ENCODE peak calls at places on chromosomes 16 and 17, in nine cellular contexts. D is CD8-positive, alpha-beta T cell; Z is breast epithelium; N is stomach; M is body of pancreas; I is adrenal gland; O is lower lobe of right lung; W is cardiac muscle cell; P is K562. Y is an unnamed sample.

GRCh38 chr17:40498281-40499084 is 2.9 kb downstream of the TNS4 start:
- DNase-seq in D (no peak), Z (no peak), N (no peak), M (no peak), I (no peak), O (no peak), W (no peak), P (no peak), Y (no peak)

GRCh38 chr17:6305613-6306360 is 129.1 kb downstream of the AIPL1 start:
- DNase-seq in D (no peak), Z (no peak), N (no peak), M (no peak), I (no peak), O (no peak), W (no peak), P (no peak), Y (no peak)

GRCh38 chr17:30244853-30245385 is 9.4 kb upstream of the SLC6A4 start:
- DNase-seq in D (no peak), Z (no peak), N (no peak), M (no peak), I (no peak), O (no peak), W (no peak), P (no peak), Y (no peak)

GRCh38 chr17:59545942-59546341 is 19.5 kb upstream of the DHX40 start:
- DNase-seq in D (no peak), Z (no peak), N (no peak), M (no peak), I (no peak), O (no peak), W (no peak), P (no peak), Y (no peak)

GRCh38 chr16:46885960-46886763 is 2.0 kb downstream of the GPT2 start:
- DNase-seq in D (no peak), Z (no peak), N (peak; percentile 77), M (peak; percentile 73), I (no peak), O (no peak), W (peak; percentile 23), P (no peak), Y (peak; percentile 50)

GRCh38 chr17:51802544-51802943 is 356.0 kb downstream of the CA10 start:
- DNase-seq in D (no peak), Z (no peak), N (no peak), M (no peak), I (no peak), O (no peak), W (no peak), P (no peak), Y (no peak)

GRCh38 chr16:28554634-28555423 is 1.1 kb downstream of the SGF29 start:
- DNase-seq in D (no peak), Z (no peak), N (no peak), M (no peak), I (no peak), O (no peak), W (no peak), P (no peak), Y (no peak)

GRCh38 chr16:4319454-4319853 is 3.6 kb downstream of the GLIS2 start:
- DNase-seq in D (peak; percentile 29), Z (no peak), N (peak; percentile 46), M (no peak), I (no peak), O (no peak), W (no peak), P (no peak), Y (no peak)

GRCh38 chr17:35255316-35255715 is 12.4 kb downstream of the SLFN5 start:
- DNase-seq in D (no peak), Z (no peak), N (no peak), M (no peak), I (no peak), O (no peak), W (no peak), P (no peak), Y (no peak)

GRCh38 chr16:79902351-79902750 is 301.8 kb upstream of the MAF start:
- DNase-seq in D (no peak), Z (no peak), N (no peak), M (no peak), I (no peak), O (no peak), W (no peak), P (no peak), Y (no peak)

GRCh38 chr17:19457046-19457445 is 46.0 kb downstream of the RNF112 start:
- DNase-seq in D (no peak), Z (no peak), N (no peak), M (no peak), I (peak; percentile 21), O (no peak), W (no peak), P (no peak), Y (no peak)

GRCh38 chr17:50355336-50355700 is 9.4 kb downstream of the XYLT2 start:
- DNase-seq in D (no peak), Z (no peak), N (no peak), M (no peak), I (peak; percentile 45), O (no peak), W (no peak), P (no peak), Y (no peak)

GRCh38 chr17:36601303-36602029 is at the start of gene MRM1:
- DNase-seq in D (peak; percentile 84), Z (peak; percentile 88), N (peak; percentile 94), M (peak; percentile 94), I (peak; percentile 96), O (peak; percentile 95), W (peak; percentile 94), P (peak; percentile 95), Y (peak; percentile 95)

GRCh38 chr17:80894439-80894721 is 97.3 kb upstream of the CHMP6 start:
- DNase-seq in D (no peak), Z (no peak), N (no peak), M (no peak), I (no peak), O (no peak), W (no peak), P (no peak), Y (no peak)

GRCh38 chr17:30476726-30477082 is 504 bp upstream of the GOSR1 start:
- DNase-seq in D (no peak), Z (no peak), N (no peak), M (no peak), I (no peak), O (no peak), W (peak; percentile 7), P (peak; percentile 43), Y (peak; percentile 10)

GRCh38 chr17:20156196-20157077 is 147.3 kb downstream of the SPECC1 start:
- DNase-seq in D (no peak), Z (no peak), N (peak; percentile 49), M (peak; percentile 62), I (peak; percentile 59), O (peak; percentile 67), W (peak; percentile 61), P (peak; percentile 47), Y (peak; percentile 88)

GRCh38 chr17:64331366-64331765 is 59.3 kb downstream of the PECAM1 start:
- DNase-seq in D (no peak), Z (no peak), N (no peak), M (no peak), I (no peak), O (peak; percentile 68), W (no peak), P (no peak), Y (no peak)

GRCh38 chr17:4199818-4200402 is 56.9 kb downstream of the CYB5D2 start:
- DNase-seq in D (no peak), Z (no peak), N (no peak), M (peak; percentile 23), I (peak; percentile 59), O (no peak), W (peak; percentile 44), P (peak; percentile 53), Y (peak; percentile 28)

GRCh38 chr16:25006504-25007055 is 8.6 kb downstream of the ARHGAP17 start:
- DNase-seq in D (no peak), Z (no peak), N (no peak), M (no peak), I (peak; percentile 72), O (no peak), W (no peak), P (no peak), Y (peak; percentile 35)

GRCh38 chr16:17983847-17984639 is 352.5 kb downstream of the NPIPA8 start:
- DNase-seq in D (no peak), Z (no peak), N (no peak), M (no peak), I (no peak), O (no peak), W (no peak), P (no peak), Y (no peak)

GRCh38 chr16:85987750-85988078 is 88.8 kb downstream of the IRF8 start:
- DNase-seq in D (no peak), Z (no peak), N (no peak), M (no peak), I (no peak), O (no peak), W (no peak), P (peak; percentile 90), Y (no peak)
- TF ChIP-seq CTCF in D (peak; percentile 51), Z (no peak), N (no peak), M (no peak), I (no peak), O (peak; percentile 30), W (no peak), P (no peak), Y (peak; percentile 16)

GRCh38 chr16:75703341-75703740 is 2.1 kb upstream of the DUXB start:
- DNase-seq in D (no peak), Z (no peak), N (no peak), M (no peak), I (no peak), O (no peak), W (no peak), P (no peak), Y (no peak)
- H3K4me1 ChIP-seq in D (no peaks in the 10 kb centered on the region), Z (no peaks in the 10 kb centered on the region), N (no peaks in the 10 kb centered on the region), M (no peaks in the 10 kb centered on the region), I (no peaks in the 10 kb centered on the region), O (no peaks in the 10 kb centered on the region), W (no peaks in the 10 kb centered on the region), P (peaks cover 3% of the 10 kb centered on the region), Y (no peaks in the 10 kb centered on the region)

DNA sequence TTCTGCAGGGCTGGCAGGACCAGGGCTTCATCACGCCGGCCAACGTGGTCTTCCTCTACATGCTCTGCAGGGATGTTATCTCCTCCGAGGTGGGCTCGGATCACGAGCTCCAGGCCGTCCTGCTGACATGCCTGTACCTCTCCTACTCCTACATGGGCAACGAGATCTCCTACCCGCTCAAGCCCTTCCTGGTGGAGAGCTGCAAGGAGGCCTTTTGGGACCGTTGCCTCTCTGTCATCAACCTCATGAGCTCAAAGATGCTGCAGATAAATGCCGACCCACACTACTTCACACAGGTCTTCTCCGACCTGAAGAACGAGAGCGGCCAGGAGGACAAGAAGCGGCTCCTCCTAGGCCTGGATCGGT is 1.4 kb downstream of the CDK5R1 start:
- DNase-seq in D (no peak), Z (no peak), N (no peak), M (no peak), I (no peak), O (peak; percentile 31), W (no peak), P (no peak), Y (no peak)
- H3K4me3 ChIP-seq in D (peak overlapping the region; percentile 86), Z (no peak overlapping the region), N (peak overlapping the region; percentile 66), M (no peak overlapping the region), I (no peak overlapping the region), O (no peak overlapping the region), W (no peak overlapping the region), P (no peak overlapping the region), Y (peak overlapping the region; percentile 77)

DNA sequence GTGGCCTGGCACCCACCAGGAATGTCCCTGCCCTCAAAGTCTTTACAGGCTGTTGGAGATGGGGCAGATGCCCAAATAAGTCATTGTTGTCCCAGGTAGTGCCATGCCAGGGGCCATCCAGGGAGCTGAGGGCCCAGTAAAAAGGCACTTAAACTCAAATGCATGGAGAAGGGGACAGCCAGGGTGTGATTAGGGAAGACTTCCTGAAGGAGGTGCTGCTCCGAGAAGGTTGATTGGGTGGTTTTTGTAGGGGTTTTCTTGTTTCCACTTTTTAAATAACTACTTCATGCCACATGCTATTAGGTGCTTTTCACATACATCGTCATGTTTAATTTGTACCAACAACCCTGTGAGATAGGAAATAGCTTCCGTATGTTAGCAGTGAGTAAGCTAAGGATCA is 66.9 kb downstream of the RAI1 start:
- DNase-seq in D (no peak), Z (no peak), N (no peak), M (no peak), I (no peak), O (no peak), W (no peak), P (no peak), Y (no peak)
- TF ChIP-seq CTCF in D (no peak), Z (no peak), N (no peak), M (no peak), I (no peak), O (no peak), W (peak; percentile 18), P (no peak), Y (no peak)